ENCODE peak calls at places on chromosomes 16 and 17, in eight cellular contexts. L is epithelial cell of esophagus, U is AG04450, H is retinal pigment epithelial cell, Z is fibroblast of villous mesenchyme, G is type B pancreatic cell, K is endothelial cell, A is cardiac fibroblast. W is an unnamed sample.

GRCh38 chr16:55499951-55500350 is 8.9 kb upstream of the LPCAT2 start:
- DNase-seq in K (peak), G (no peak), A (peak), Z (peak), L (peak), H (peak), U (peak), W (peak)

GRCh38 chr16:85072947-85073346 is 39.3 kb downstream of the CIBAR2 start:
- DNase-seq in L (peak), G (no peak), H (no peak), K (no peak), A (peak), U (peak), Z (peak), W (no peak)

GRCh38 chr16:27920391-27920891 is 143.1 kb downstream of the GSG1L start:
- DNase-seq in H (no peak), L (peak), U (no peak), A (no peak), K (peak), Z (no peak), G (no peak), W (peak)

GRCh38 chr16:47905771-47906170 is 250.0 kb downstream of the ABCC12 start:
- DNase-seq in K (no peak), L (peak), Z (no peak), G (no peak), U (no peak), A (peak), H (no peak), W (peak)

GRCh38 chr17:81097134-81097942 is 62.4 kb downstream of the BAIAP2 start:
- DNase-seq in L (peak), A (peak), U (peak), H (peak), K (peak), Z (peak), G (peak), W (peak)

GRCh38 chr16:1002399-1003161 is 21.0 kb downstream of the SOX8 start:
- DNase-seq in G (no peak), U (peak), H (peak), K (no peak), L (peak), Z (peak), A (peak), W (peak)

GRCh38 chr17:61248399-61248798 is 151.2 kb upstream of the TBX2 start:
- DNase-seq in K (no peak), L (no peak), H (no peak), G (no peak), Z (peak), U (no peak), A (no peak), W (no peak)

GRCh38 chr16:12062343-12063003 is 85.9 kb downstream of the SNX29 start:
- DNase-seq in A (peak), K (no peak), H (peak), U (peak), Z (peak), L (peak), G (no peak), W (peak)

GRCh38 chr16:28494141-28494851 is at the start of gene APOBR:
- DNase-seq in U (no peak), K (peak), H (no peak), Z (no peak), A (no peak), G (no peak), L (no peak), W (no peak)

GRCh38 chr17:68676856-68677255 is 75.7 kb upstream of the FAM20A start:
- DNase-seq in U (no peak), K (no peak), G (no peak), Z (no peak), H (no peak), L (no peak), A (no peak), W (no peak)

GRCh38 chr16:84062734-84063640 is 20.4 kb upstream of the SLC38A8 start:
- DNase-seq in H (peak), U (peak), Z (peak), L (peak), K (peak), G (peak), A (peak), W (peak)

GRCh38 chr16:84836234-84836647 is 16.5 kb downstream of the CRISPLD2 start:
- DNase-seq in L (peak), U (peak), Z (peak), G (no peak), A (peak), H (peak), K (peak), W (peak)

GRCh38 chr17:80414508-80414802 is 512 bp upstream of the ENDOV start:
- DNase-seq in G (no peak), U (no peak), K (no peak), L (peak), Z (no peak), A (no peak), H (no peak), W (peak)

GRCh38 chr16:56789360-56789759 is 59.4 kb downstream of the NUP93 start:
- DNase-seq in L (peak), Z (peak), H (no peak), G (no peak), K (no peak), A (peak), U (no peak), W (peak)

GRCh38 chr17:31733326-31733725 is 125.7 kb downstream of the COPRS start:
- DNase-seq in L (no peak), G (no peak), U (no peak), A (no peak), K (no peak), Z (no peak), H (no peak), W (no peak)

GRCh38 chr16:28531777-28532744 is 6.7 kb downstream of the NUPR1 start:
- DNase-seq in H (no peak), Z (peak), A (no peak), U (no peak), L (no peak), G (no peak), K (no peak), W (peak)

GRCh38 chr17:28828294-28829040 is 14.1 kb downstream of the FAM222B start:
- DNase-seq in G (peak), Z (peak), H (no peak), K (no peak), L (no peak), U (no peak), A (peak), W (peak)

GRCh38 chr16:46790599-46791270 is 40.2 kb downstream of the C16orf87 start:
- DNase-seq in A (no peak), H (no peak), K (no peak), Z (no peak), L (no peak), G (no peak), U (no peak), W (no peak)

GRCh38 chr16:85291302-85292148 is 179.3 kb upstream of the CIBAR2 start:
- DNase-seq in G (no peak), Z (peak), A (no peak), K (no peak), L (no peak), U (no peak), H (no peak), W (no peak)

GRCh38 chr17:42698736-42699414 is 16.5 kb downstream of the CNTNAP1 start:
- DNase-seq in A (peak), K (no peak), Z (peak), L (no peak), G (no peak), H (no peak), U (no peak), W (peak)

GRCh38 chr17:32486701-32487459 is at the start of gene CDK5R1:
- DNase-seq in K (peak), A (peak), U (no peak), Z (peak), L (peak), H (no peak), G (no peak), W (peak)

GRCh38 chr17:79339311-79339710 is 264.7 kb downstream of the ENGASE start:
- DNase-seq in H (no peak), U (no peak), K (no peak), G (no peak), Z (no peak), L (no peak), A (no peak), W (no peak)

GRCh38 chr16:17138801-17139200 is 332.0 kb downstream of the XYLT1 start:
- DNase-seq in A (peak), L (no peak), K (peak), U (no peak), H (no peak), G (no peak), Z (no peak), W (no peak)

GRCh38 chr17:4956493-4957061 is 5.7 kb downstream of the ENO3 start:
- DNase-seq in Z (no peak), U (no peak), L (no peak), A (no peak), K (peak), G (no peak), H (no peak), W (no peak)
- TF ChIP-seq CTCF in Z (peak), U (peak), L (peak), A (peak), K (peak), G (no peak), H (peak), W (no peak)

GRCh38 chr17:45016823-45017222 is 34.6 kb downstream of the DCAKD start:
- DNase-seq in L (peak), U (no peak), A (no peak), G (no peak), K (no peak), Z (no peak), H (no peak), W (peak)
- TF ChIP-seq CTCF in L (peak), U (peak), A (peak), G (peak), K (no peak), Z (peak), H (peak), W (peak)

GRCh38 chr17:39673335-39674081 is 5.3 kb downstream of the PNMT start:
- DNase-seq in A (no peak), G (no peak), K (no peak), H (no peak), Z (no peak), L (no peak), U (no peak), W (no peak)

GRCh38 chr17:39672522-39673334 is 4.5 kb downstream of the PNMT start:
- DNase-seq in Z (no peak), H (no peak), L (no peak), A (no peak), U (no peak), K (no peak), G (no peak), W (no peak)

GRCh38 chr17:39670746-39671145 is 2.5 kb downstream of the PNMT start:
- DNase-seq in K (no peak), H (no peak), A (no peak), L (no peak), G (no peak), Z (no peak), U (no peak), W (no peak)

GRCh38 chr17:39669897-39670735 is 1.9 kb downstream of the PNMT start:
- DNase-seq in A (no peak), U (no peak), G (no peak), K (no peak), H (no peak), L (no peak), Z (no peak), W (no peak)

DNA sequence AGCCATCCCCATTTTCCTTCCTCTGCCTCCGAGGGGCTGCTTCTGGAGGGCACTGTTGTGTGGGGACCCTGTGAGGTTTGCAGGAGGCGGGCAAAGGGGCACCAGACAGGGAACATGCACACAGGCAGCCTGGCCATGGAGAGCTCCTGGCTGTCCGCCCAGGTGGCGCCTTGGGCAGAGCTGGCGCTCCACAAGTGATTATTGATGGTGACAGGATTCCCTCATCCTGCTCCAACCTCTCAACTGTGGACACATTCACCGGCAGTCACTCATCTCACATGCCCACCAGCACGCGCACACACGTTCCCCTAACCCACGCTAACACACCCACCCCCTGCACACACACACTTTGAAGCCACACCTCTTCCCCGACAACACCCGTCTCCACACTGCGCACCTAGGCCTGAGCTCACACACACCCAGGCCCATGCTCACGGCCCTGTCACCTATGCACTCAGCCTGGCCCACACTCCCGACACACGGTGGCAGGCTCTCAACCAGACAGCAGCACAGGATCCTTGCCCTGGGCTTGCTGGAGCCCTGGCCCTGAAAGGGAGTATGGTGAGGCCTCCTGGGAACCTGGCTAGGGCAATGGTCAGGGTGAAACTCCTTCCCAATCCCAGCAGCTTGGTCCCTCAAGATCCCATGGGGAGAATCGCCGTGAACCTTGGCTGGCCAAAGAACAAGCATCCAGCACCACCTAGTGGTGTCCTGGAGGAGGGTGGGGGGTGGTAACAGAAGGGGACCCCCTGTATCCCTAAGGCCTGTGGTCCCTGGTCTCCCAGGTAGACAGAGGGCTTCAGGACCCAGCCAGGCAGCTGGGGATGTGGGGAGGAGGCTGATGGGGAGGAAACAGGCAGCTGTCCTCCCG is 3.6 kb downstream of the PNMT start:
- DNase-seq in A (peak), G (no peak), K (peak), U (no peak), H (no peak), Z (peak), L (peak), W (peak)
- TF ChIP-seq CTCF in A (peak), G (peak), K (peak), U (peak), H (peak), Z (peak), L (peak), W (peak)

GRCh38 chr16:87461466-87461975 is 31.3 kb downstream of the ZCCHC14 start:
- DNase-seq in U (no peak), H (peak), K (peak), L (peak), G (no peak), A (peak), Z (peak), W (peak)
- TF ChIP-seq CTCF in U (no peak), H (peak), K (peak), L (peak), G (peak), A (peak), Z (no peak), W (peak)

DNA sequence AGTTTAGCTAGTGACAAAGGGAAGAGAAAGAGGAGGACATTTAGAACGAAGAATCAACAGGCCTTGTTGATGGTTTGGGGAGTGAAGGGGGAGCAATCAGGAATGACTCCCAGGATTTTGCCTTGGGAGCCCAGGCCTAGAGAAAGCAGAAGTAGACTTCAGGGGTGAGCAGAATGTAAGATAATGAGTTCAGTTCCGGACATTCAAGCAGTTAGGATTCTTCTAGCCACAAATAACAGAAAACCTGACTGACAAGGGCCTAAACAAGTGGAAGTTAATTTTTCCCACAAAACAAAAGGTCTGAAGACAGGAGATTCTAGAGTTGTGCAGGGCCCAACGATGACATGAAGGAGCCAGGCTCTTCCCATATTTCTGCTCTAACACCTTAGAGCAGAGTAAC is 45.9 kb downstream of the SKAP1 start:
- DNase-seq in K (no peak), H (no peak), A (no peak), G (no peak), U (no peak), L (no peak), Z (no peak), W (no peak)
- TF ChIP-seq CTCF in K (no peak), H (no peak), A (no peak), G (no peak), U (no peak), L (no peak), Z (no peak), W (no peak)

DNA sequence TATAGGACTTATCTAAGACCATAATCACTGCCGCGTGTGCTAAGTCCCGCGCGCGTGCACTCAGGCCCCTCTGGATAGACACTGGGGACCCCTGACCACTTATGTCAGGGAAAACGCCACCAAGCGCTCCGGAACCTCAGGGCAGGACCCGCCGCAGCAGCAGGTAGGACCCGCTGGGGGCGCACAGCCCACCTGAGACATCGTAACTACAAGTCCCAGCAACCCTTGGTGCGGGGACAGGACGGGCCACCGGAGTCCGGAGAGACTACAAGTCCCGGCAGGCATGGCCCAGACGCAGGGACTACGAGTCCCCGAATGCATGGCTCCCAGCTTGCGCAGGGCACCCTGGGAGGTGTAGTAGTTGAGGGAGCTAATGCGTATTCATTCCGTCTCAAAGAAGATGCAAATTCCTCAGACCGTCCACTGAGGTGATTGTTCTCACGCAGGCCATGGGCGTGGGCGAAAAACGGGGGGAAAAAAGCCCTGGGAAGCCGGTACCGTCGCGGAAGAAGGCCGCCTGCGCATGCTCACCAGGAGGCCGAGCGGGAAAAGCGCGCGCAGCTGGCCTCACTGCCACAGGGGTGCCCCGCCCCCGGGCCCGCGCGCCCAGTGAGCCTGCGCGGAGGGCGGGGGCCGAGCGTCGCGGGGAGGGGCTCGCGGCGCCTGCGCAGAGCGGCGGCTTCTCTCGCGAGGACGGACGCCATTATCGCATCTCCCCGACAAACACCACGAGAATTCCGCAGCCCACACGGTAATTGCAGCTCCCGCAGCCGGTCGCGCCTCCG is at the start of gene BANP:
- DNase-seq in K (peak), H (peak), L (peak), G (peak), A (peak), U (peak), Z (peak), W (peak)
- TF ChIP-seq CTCF in K (peak), H (peak), L (peak), G (peak), A (peak), U (peak), Z (peak), W (peak)

GRCh38 chr16:78127130-78127529 is 27.7 kb downstream of the WWOX start:
- DNase-seq in K (no peak), A (peak), U (no peak), H (no peak), Z (peak), G (no peak), L (no peak), W (no peak)

GRCh38 chr16:78118469-78119025 is 19.1 kb downstream of the WWOX start:
- DNase-seq in A (no peak), U (no peak), L (no peak), Z (no peak), H (no peak), K (no peak), G (no peak), W (no peak)

GRCh38 chr16:78125112-78125844 is 25.8 kb downstream of the WWOX start:
- DNase-seq in U (no peak), K (no peak), H (no peak), G (no peak), L (no peak), Z (no peak), A (no peak), W (no peak)

GRCh38 chr16:78126662-78127061 is 27.2 kb downstream of the WWOX start:
- DNase-seq in G (no peak), H (no peak), U (no peak), Z (no peak), L (no peak), K (no peak), A (no peak), W (no peak)

GRCh38 chr16:78122774-78123315 is 23.4 kb downstream of the WWOX start:
- DNase-seq in A (peak), L (peak), H (no peak), G (no peak), K (no peak), Z (peak), U (peak), W (peak)
- TF ChIP-seq CTCF in A (no peak), L (peak), H (peak), G (peak), K (peak), Z (peak), U (peak), W (peak)

GRCh38 chr17:40419559-40420331 is 2.0 kb upstream of the TOP2A start:
- DNase-seq in Z (no peak), A (no peak), L (no peak), K (no peak), H (no peak), U (no peak), G (peak), W (no peak)

GRCh38 chr17:40427002-40427491 is 9.4 kb upstream of the TOP2A start:
- DNase-seq in K (no peak), A (no peak), Z (no peak), H (no peak), L (no peak), U (no peak), G (peak), W (no peak)

GRCh38 chr17:40418428-40418706 is 671 bp upstream of the TOP2A start:
- DNase-seq in A (no peak), K (no peak), U (no peak), G (peak), H (no peak), L (no peak), Z (no peak), W (no peak)

GRCh38 chr17:40425741-40426140 is 8.0 kb upstream of the TOP2A start:
- DNase-seq in A (no peak), U (no peak), K (no peak), H (no peak), G (peak), Z (no peak), L (no peak), W (no peak)

GRCh38 chr17:40422990-40423611 is 5.4 kb upstream of the TOP2A start:
- DNase-seq in L (no peak), Z (no peak), G (peak), U (no peak), A (no peak), H (no peak), K (no peak), W (no peak)
- TF ChIP-seq CTCF in L (no peak), Z (peak), G (peak), U (no peak), A (peak), H (no peak), K (no peak), W (no peak)

DNA sequence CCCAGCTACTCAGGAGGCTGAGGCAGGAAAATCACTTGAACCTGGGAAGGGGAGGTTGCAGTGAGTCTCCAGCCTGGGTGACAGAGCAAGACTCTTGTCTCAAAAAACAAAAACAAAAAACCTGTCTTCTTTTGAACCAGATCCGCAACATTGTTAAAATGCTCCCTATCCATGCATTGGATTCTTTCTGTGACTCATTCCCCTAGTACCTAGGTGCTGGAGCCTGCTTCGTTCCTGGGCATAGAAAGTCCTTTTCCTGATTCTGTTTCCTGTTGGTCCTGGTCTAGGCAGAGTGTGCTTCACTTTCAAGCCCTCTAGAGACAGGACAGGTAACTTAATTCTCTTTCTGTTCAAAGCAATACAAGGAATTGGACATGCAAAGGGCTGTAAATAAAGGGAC is 5.2 kb downstream of the EPN2 start:
- DNase-seq in H (no peak), U (no peak), L (peak), Z (no peak), A (no peak), K (no peak), G (no peak), W (no peak)
- TF ChIP-seq CTCF in H (no peak), U (no peak), L (no peak), Z (no peak), A (no peak), K (no peak), G (no peak), W (no peak)

W was measured in MCF 10A.